ENCODE peak calls at places on chromosomes 11 and 22, in four cellular contexts. J, L, B and Y are unnamed samples.

GRCh38 chr11:26331911-26332571 is at the start of gene ANO3:
- DNase-seq in J (peak), B (peak), L (peak), Y (no peak)

GRCh38 chr22:35258144-35258988 is 1.1 kb downstream of the HMGXB4 start:
- DNase-seq in L (peak), B (peak), J (peak), Y (no peak)

GRCh38 chr22:48171294-48171693 is 1408.8 kb downstream of the TBC1D22A start:
- DNase-seq in J (no peak), B (no peak), L (no peak), Y (no peak)

GRCh38 chr22:19429950-19430889 is 1.3 kb downstream of the HIRA start:
- DNase-seq in B (peak), L (peak), J (peak), Y (no peak)

GRCh38 chr22:31680764-31681624 is 19.0 kb upstream of the PISD start:
- DNase-seq in L (peak), J (peak), B (no peak), Y (no peak)

GRCh38 chr22:25081409-25081824 is 118.2 kb upstream of the CRYBB3 start:
- DNase-seq in L (no peak), J (no peak), B (peak), Y (no peak)

GRCh38 chr11:97202613-97203292 is 812.9 kb downstream of the JRKL start:
- DNase-seq in B (no peak), L (no peak), J (no peak), Y (no peak)

GRCh38 chr11:44342616-44343015 is 32.7 kb upstream of the ALX4 start:
- DNase-seq in J (no peak), B (no peak), L (no peak), Y (no peak)

GRCh38 chr11:106495046-106495445 is 417.6 kb downstream of the AASDHPPT start:
- DNase-seq in L (peak), J (no peak), B (no peak), Y (no peak)

GRCh38 chr22:16783930-16784354 is 41.3 kb downstream of the XKR3 start:
- DNase-seq in J (no peak), L (no peak), B (peak), Y (no peak)

GRCh38 chr11:17431139-17431538 is 42.7 kb upstream of the KCNJ11 start:
- DNase-seq in J (no peak), B (no peak), L (no peak), Y (no peak)

GRCh38 chr11:19258651-19259230 is 18.0 kb upstream of the E2F8 start:
- DNase-seq in L (no peak), J (no peak), B (no peak), Y (no peak)

GRCh38 chr11:10688401-10688800 is 5.2 kb downstream of the IRAG1 start:
- DNase-seq in B (no peak), L (no peak), J (no peak), Y (no peak)

GRCh38 chr11:9802291-9802861 is 138.5 kb downstream of the SWAP70 start:
- DNase-seq in J (peak), B (no peak), L (no peak), Y (no peak)

GRCh38 chr11:19199766-19200165 is 2.0 kb downstream of the CSRP3 start:
- DNase-seq in L (no peak), B (no peak), J (peak), Y (no peak)

GRCh38 chr11:90639687-90640086 is 416.8 kb upstream of the CHORDC1 start:
- DNase-seq in L (no peak), B (no peak), J (no peak), Y (no peak)

GRCh38 chr11:70397336-70397982 is 870 bp upstream of the CTTN start:
- DNase-seq in B (no peak), L (peak), J (peak), Y (no peak)

GRCh38 chr22:21651521-21652009 is 9.5 kb downstream of the SDF2L1 start:
- DNase-seq in J (no peak), L (peak), B (no peak), Y (no peak)

GRCh38 chr22:34587357-34588356 is 478.3 kb upstream of the ISX start:
- DNase-seq in J (no peak), L (no peak), B (no peak), Y (no peak)

GRCh38 chr11:66277475-66278391 is at the start of gene CNIH2:
- DNase-seq in J (no peak), B (peak), L (peak), Y (no peak)

GRCh38 chr11:13962562-13963168 is at the start of gene SPON1:
- DNase-seq in B (no peak), L (no peak), J (peak), Y (no peak)

GRCh38 chr22:33272866-33273265 is 214.7 kb upstream of the SYN3 start:
- DNase-seq in B (no peak), L (no peak), J (no peak), Y (no peak)

GRCh38 chr22:36365020-36365411 is 22.8 kb downstream of the MYH9 start:
- DNase-seq in L (peak), J (peak), B (no peak), Y (peak)

GRCh38 chr11:15707971-15708370 is 593.2 kb downstream of the INSC start:
- DNase-seq in J (peak), B (no peak), L (no peak), Y (no peak)

GRCh38 chr22:17773606-17774205 is 563 bp downstream of the BID start:
- DNase-seq in B (peak), J (no peak), L (peak), Y (no peak)

GRCh38 chr11:1153951-1154487 is 3.7 kb upstream of the MUC5AC start:
- DNase-seq in L (peak), B (no peak), J (peak), Y (peak)

GRCh38 chr11:64450168-64450560 is 91.2 kb downstream of the RPS6KA4 start:
- DNase-seq in B (no peak), L (no peak), J (no peak), Y (no peak)

GRCh38 chr11:78318321-78318720 is 99.3 kb downstream of the GAB2 start:
- DNase-seq in B (no peak), L (no peak), J (peak), Y (no peak)

GRCh38 chr22:32202539-32203180 is 2.2 kb downstream of the RFPL2 start:
- DNase-seq in J (peak), L (peak), B (peak), Y (no peak)

GRCh38 chr11:75536786-75537629 is 11.3 kb upstream of the GDPD5 start:
- DNase-seq in J (no peak), L (peak), B (no peak), Y (no peak)

GRCh38 chr11:124732230-124732629 is 7.5 kb upstream of the NRGN start:
- DNase-seq in J (no peak), L (no peak), B (no peak), Y (no peak)

GRCh38 chr11:10856689-10857603 is 907 bp downstream of the ZBED5 start:
- DNase-seq in J (peak), L (peak), B (peak), Y (peak)

GRCh38 chr22:44024288-44024908 is at the start of gene PARVB:
- DNase-seq in B (peak), L (peak), J (peak), Y (no peak)
- H3K4me3 ChIP-seq in B (peak), L (peak), J (peak), Y (peak)

GRCh38 chr11:117391181-117391580 is 63.5 kb downstream of the CEP164 start:
- DNase-seq in L (no peak), B (no peak), J (no peak), Y (no peak)

GRCh38 chr11:117390743-117391142 is 63.1 kb downstream of the CEP164 start:
- DNase-seq in B (no peak), J (no peak), L (no peak), Y (no peak)

GRCh38 chr11:117385471-117385870 is 57.8 kb downstream of the CEP164 start:
- DNase-seq in L (no peak), J (no peak), B (no peak), Y (no peak)

GRCh38 chr11:117385906-117386305 is 58.3 kb downstream of the CEP164 start:
- DNase-seq in L (no peak), J (no peak), B (no peak), Y (no peak)

GRCh38 chr11:117387992-117388765 is 60.5 kb downstream of the CEP164 start:
- DNase-seq in J (peak), L (peak), B (no peak), Y (no peak)
- TF ChIP-seq CTCF in J (no peak), L (no peak), B (no peak), Y (no peak)

GRCh38 chr11:69303427-69303826 is 9.5 kb downstream of the MYEOV start:
- DNase-seq in B (no peak), L (no peak), J (no peak), Y (no peak)

GRCh38 chr11:69301033-69301490 is 7.1 kb downstream of the MYEOV start:
- DNase-seq in B (no peak), J (no peak), L (peak), Y (no peak)

GRCh38 chr11:69304258-69304657 is 10.3 kb downstream of the MYEOV start:
- DNase-seq in B (no peak), J (no peak), L (no peak), Y (no peak)

GRCh38 chr11:69301491-69302401 is 7.8 kb downstream of the MYEOV start:
- DNase-seq in J (peak), B (no peak), L (peak), Y (no peak)

DNA sequence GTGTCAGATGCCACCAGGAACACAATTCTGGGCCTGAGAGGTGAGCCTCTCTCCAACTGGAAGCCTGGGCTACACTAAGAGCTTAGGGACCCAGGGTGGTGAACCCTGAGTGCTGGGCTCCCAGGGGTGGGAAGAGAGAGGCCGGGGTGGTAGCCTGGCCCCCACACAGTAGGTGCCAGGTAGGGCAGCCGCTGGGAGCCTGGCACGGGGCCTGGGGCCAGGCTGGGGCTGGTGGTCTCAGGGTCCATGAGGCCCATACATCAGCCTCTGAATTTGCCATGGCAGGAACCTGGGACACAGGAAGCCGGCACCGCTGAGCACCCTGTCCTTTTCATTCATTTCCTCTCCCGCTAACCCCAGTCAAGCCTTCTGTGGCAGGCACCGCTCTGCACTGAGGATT is 8.5 kb downstream of the MYEOV start:
- DNase-seq in J (no peak), B (no peak), L (peak), Y (no peak)
- H3K4me3 ChIP-seq in J (no peak), B (no peak), L (no peak), Y (no peak)

GRCh38 chr22:44965171-44965570 is 44.6 kb downstream of the PHF21B start:
- DNase-seq in J (no peak), B (no peak), L (peak), Y (no peak)

GRCh38 chr22:44970291-44970690 is 39.5 kb downstream of the PHF21B start:
- DNase-seq in J (no peak), B (no peak), L (peak), Y (no peak)

GRCh38 chr22:44971651-44972362 is 38.0 kb downstream of the PHF21B start:
- DNase-seq in J (no peak), L (peak), B (no peak), Y (no peak)

GRCh38 chr22:44969817-44970216 is 40.0 kb downstream of the PHF21B start:
- DNase-seq in L (no peak), B (no peak), J (no peak), Y (no peak)

DNA sequence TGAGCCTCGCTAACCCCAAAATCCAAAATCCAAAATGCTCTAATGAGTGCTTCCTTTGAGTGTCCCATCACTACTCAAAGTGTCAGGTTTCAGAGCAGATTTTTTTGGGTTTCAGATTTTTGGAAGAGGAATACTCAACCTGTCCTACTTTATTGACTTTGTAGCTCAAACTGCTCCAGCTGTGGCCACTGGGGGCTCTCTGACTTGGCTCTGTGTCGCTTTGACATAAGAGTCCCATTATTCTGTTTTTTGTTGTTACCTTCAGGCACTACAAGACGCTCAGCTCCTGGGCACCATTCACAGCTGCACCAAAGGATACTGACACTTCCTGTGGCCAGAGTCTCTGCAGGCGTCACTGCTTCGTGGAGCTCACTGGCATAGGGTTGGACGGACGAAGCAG is 41.1 kb downstream of the PHF21B start:
- DNase-seq in B (no peak), L (peak), J (no peak), Y (no peak)
- TF ChIP-seq CTCF in B (no peak), L (peak), J (no peak), Y (no peak)

DNA sequence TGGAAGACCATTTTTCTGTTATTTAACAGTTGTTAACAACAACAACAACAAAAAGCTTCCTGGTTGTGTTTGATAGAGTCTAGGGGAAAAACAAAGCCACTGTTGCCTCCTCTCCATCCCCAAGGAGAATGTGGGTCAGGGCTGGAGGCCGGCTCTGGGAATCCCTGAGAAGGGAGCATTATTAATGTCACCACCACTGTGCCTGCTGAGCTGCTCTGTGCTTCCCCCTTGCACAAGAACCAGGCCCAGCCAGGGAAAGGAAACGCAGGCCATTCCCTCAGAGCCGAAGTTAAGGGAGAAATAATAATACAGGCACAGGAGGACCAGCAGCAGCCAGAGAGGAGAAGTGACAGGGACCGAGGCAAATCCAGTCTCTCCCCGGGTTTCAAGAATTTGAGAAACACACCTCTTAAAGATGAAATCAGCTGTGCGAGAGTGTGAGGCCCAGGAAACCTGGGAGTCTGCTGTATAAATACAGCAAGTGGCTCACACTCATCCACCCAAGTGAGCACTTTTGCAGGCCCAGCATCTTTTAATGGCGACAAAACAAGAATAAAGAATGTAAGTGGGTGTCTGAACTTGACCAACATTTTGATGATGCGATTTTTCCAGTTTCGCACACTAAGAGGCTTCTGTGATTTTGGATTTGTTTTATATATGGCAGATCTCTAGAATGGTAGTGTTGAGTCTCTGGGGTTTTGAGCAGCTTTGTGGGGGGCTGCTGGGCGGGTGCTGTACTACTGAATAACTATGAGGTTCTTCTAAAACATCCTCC is 539.2 kb downstream of the NTM start:
- DNase-seq in L (peak), B (no peak), J (peak), Y (no peak)
- H3K4me3 ChIP-seq in L (peak), B (no peak), J (peak), Y (no peak)

GRCh38 chr22:22934543-22935055 is 47.0 kb downstream of the IGLL5 start:
- DNase-seq in J (no peak), L (no peak), B (no peak), Y (no peak)

GRCh38 chr22:22936915-22937656 is 49.5 kb downstream of the IGLL5 start:
- DNase-seq in L (peak), J (no peak), B (no peak), Y (no peak)

GRCh38 chr22:22935056-22935545 is 47.5 kb downstream of the IGLL5 start:
- DNase-seq in J (no peak), B (no peak), L (peak), Y (no peak)

GRCh38 chr22:22936190-22936914 is 48.7 kb downstream of the IGLL5 start:
- DNase-seq in B (no peak), L (peak), J (no peak), Y (no peak)

DNA sequence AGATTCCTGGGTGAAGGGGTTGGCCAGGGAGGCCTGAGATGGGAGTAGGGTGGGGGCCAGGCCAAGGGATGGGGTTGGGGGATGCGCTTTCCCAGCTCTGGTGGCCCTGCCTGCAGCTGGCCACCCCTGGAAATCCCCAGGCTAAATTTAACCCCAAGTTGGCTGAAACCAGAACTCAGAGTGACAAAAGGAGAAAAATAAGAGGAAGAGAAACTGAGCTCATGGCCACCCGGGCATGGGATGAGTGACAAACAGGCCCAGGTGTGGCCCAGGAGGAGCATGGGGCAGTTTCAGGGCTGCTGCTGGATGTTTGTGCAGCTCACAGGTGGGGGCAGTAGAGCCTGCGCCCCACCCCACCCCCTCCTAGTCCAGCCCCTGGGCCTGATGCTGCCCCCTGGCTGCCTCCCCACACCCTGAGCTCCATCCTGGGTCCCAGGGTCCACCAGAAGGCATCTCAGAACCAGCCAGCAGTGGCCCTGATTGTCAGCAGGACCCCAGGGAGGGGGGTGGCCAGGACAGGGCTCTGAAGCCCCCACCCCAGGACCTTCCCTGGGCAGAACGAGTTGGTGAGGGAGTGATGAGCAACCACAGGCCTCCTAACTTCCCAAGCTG is 48.0 kb downstream of the IGLL5 start:
- DNase-seq in L (peak), J (no peak), B (peak), Y (no peak)
- TF ChIP-seq CTCF in L (no peak), J (no peak), B (peak), Y (no peak)